ENCODE peak calls at places on chromosomes 6 and 20, in five cellular contexts. W is mammary epithelial cell, E is GM23248, Z is HCT116, B is hepatocyte. R is an unnamed sample. For H4K20me1, the result is how much of the 10 kb centered on the place peaks cover.

GRCh38 chr6:53205778-53206177 is 57.1 kb upstream of the GCM1 start:
- DNase-seq in W (no peak), E (no peak), Z (no peak), B (no peak), R (no peak)

GRCh38 chr6:161300823-161301222 is 27.0 kb upstream of the AGPAT4 start:
- DNase-seq in W (no peak), E (peak), Z (no peak), B (no peak), R (no peak)

GRCh38 chr20:9955646-9956045 is 79.1 kb upstream of the ANKEF1 start:
- DNase-seq in W (peak), E (peak), Z (no peak), B (no peak), R (no peak)

GRCh38 chr6:147382945-147383554 is 125.4 kb upstream of the SAMD5 start:
- DNase-seq in W (peak), E (peak), Z (peak), B (peak), R (peak)

GRCh38 chr6:149210376-149210775 is 107.1 kb upstream of the TAB2 start:
- DNase-seq in W (peak), E (peak), Z (no peak), B (peak), R (no peak)

GRCh38 chr6:43575772-43576551 is at the start of the genes POLH and XPO5:
- DNase-seq in W (peak), E (peak), Z (peak), B (peak), R (peak)

GRCh38 chr20:19784511-19785172 is 26.6 kb downstream of the RIN2 start:
- DNase-seq in W (peak), E (peak), Z (peak), B (peak), R (peak)

GRCh38 chr6:134925800-134926199 is 24.1 kb downstream of the ALDH8A1 start:
- DNase-seq in W (peak), E (peak), Z (no peak), B (no peak), R (no peak)

GRCh38 chr6:53961679-53962370 is 149.4 kb upstream of the MLIP start:
- DNase-seq in W (no peak), E (peak), Z (no peak), B (peak), R (peak)

GRCh38 chr20:50027611-50028105 is 44.9 kb downstream of the SNAI1 start:
- DNase-seq in W (peak), E (peak), Z (no peak), B (peak), R (no peak)

GRCh38 chr6:25229671-25230321 is 49.4 kb upstream of the CARMIL1 start:
- DNase-seq in W (peak), E (peak), Z (peak), B (no peak), R (no peak)

GRCh38 chr20:7897965-7898364 is 42.3 kb downstream of the HAO1 start:
- DNase-seq in W (no peak), E (no peak), Z (no peak), B (no peak), R (no peak)

GRCh38 chr6:158776737-158777136 is 42.4 kb downstream of the EZR start:
- DNase-seq in W (no peak), E (no peak), Z (no peak), B (no peak), R (no peak)

GRCh38 chr20:38125157-38126056 is 39.7 kb downstream of the TGM2 start:
- DNase-seq in W (no peak), E (no peak), Z (no peak), B (no peak), R (no peak)

GRCh38 chr20:1326031-1326930 is 2.7 kb downstream of the SDCBP2 start:
- DNase-seq in W (no peak), E (peak), Z (no peak), B (peak), R (no peak)

GRCh38 chr20:6622041-6622440 is 145.4 kb upstream of the BMP2 start:
- DNase-seq in W (no peak), E (no peak), Z (no peak), B (no peak), R (no peak)

GRCh38 chr6:154234019-154234772 is 122.4 kb downstream of the IPCEF1 start:
- DNase-seq in W (no peak), E (no peak), Z (no peak), B (no peak), R (no peak)

GRCh38 chr20:39117486-39117885 is 155.3 kb downstream of the DHX35 start:
- DNase-seq in W (peak), E (peak), Z (peak), B (peak), R (no peak)

GRCh38 chr6:52221302-52221701 is 23.0 kb downstream of the IL17F start:
- DNase-seq in W (no peak), E (no peak), Z (no peak), B (no peak), R (no peak)

GRCh38 chr6:85166106-85166505 is 283.8 kb upstream of the NT5E start:
- DNase-seq in W (no peak), E (no peak), Z (no peak), B (no peak), R (no peak)

GRCh38 chr20:31485450-31486339 is 10.6 kb downstream of the REM1 start:
- DNase-seq in W (no peak), E (peak), Z (no peak), B (peak), R (no peak)
- H3K27ac ChIP-seq in W (no peak), E (no peak), Z (no peak), B (peak), R (no peak)

DNA sequence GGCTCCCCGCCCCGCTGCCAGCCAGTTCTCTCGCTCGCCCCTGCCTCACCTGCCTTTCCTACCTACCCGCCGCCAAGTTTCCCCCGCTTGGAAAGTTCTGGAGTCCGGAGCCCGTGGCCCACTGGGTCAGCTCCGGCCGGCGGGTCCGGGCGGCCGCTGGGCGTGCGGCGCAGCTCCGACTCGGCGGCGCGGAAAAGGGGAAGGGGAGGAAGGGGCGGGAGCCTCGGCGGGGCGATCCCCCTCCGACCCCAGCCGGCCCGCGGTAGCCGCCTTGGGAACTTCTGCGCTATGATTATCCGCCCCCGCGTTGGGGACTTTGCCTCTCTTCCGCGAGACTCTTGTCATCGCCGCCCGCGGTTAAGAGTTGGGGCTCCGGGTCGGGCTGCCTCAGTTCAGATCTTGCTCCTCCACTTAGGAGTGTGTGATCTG is 31.0 kb downstream of the SF3B5 start:
- DNase-seq in W (no peak), E (peak), Z (no peak), B (peak), R (peak)
- TF ChIP-seq EZH2 in W (no peak), E (no peak), Z (no peak), B (peak), R (peak)

GRCh38 chr6:36838896-36839818 is at the start of gene CPNE5:
- DNase-seq in W (no peak), E (peak), Z (no peak), B (peak), R (peak)

GRCh38 chr6:36839819-36840379 is 655 bp upstream of the CPNE5 start:
- DNase-seq in W (no peak), E (peak), Z (peak), B (peak), R (peak)

GRCh38 chr6:36836091-36836770 is 3.0 kb downstream of the CPNE5 start:
- DNase-seq in W (no peak), E (no peak), Z (no peak), B (no peak), R (no peak)

GRCh38 chr6:36836771-36837339 is 2.4 kb downstream of the CPNE5 start:
- DNase-seq in W (no peak), E (no peak), Z (no peak), B (no peak), R (no peak)

DNA sequence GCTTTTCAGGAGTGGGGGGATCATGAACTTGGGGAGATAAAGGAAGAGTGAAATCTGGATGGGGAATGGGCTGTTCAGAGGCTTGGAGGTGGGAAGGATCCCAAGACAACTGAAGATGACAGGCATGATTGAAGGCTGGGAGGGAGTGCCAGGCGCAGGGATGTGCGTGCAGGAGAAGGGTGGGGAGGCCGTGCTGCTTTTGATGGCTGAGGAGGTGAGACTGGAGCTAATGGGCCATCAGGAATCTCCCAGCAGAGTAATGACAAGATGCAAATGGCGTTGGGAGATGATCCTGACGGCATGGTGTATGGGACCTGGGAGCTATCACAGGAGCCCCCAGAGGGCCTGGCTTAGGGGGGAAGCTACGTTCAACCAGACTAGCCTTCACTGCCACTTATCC is 1.6 kb downstream of the CPNE5 start:
- DNase-seq in W (no peak), E (no peak), Z (no peak), B (no peak), R (no peak)
- H4K20me1 ChIP-seq in W (under half), E (under half), Z (under half), B (under half), R (under half)

GRCh38 chr6:110548124-110548847 is 71.9 kb upstream of the SLC22A16 start:
- DNase-seq in W (no peak), E (peak), Z (no peak), B (no peak), R (no peak)
- H3K27ac ChIP-seq in W (peak), E (peak), Z (peak), B (no peak), R (no peak)

DNA sequence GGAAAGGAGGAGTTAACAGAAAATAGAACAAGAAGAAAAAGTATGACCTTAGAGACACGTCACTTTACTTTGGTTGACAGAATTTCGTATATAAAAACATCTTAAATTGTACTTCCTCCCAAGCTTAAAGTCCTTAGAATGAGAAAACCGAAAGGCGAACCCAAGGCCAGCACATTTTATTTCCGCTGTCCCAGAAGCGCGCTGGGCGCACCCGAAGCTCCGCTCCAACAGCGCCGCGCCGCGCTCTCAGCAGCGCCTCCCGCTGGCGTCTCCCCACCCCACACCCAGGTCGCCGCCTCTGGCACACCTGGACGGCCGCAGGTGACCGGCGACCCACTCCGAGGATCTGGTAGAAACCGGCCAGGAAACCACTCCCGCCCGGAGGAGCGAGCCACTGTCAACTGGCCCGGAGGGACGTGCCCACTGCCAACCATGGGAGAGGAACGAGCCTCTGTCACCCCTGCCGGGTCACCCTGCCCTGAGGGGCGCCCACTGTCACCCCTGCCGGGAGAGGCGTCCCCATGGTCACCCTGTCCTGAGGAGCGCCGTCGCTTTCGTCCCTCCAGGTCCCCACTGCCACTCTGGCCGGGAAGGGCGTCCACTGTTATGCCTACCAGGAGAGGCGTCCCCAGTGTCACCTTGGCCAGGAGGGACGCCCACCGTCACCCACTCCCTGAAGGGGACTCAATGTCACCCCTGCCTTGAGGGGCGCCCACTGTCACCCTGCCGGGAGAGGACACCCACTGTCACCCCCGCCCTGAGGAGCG is 824 bp downstream of the MPC1 start:
- DNase-seq in W (peak), E (peak), Z (peak), B (peak), R (peak)
- TF ChIP-seq EZH2 in W (no peak), E (no peak), Z (no peak), B (no peak), R (no peak)

GRCh38 chr6:111865049-111865585 is 8.1 kb downstream of the FYN start:
- DNase-seq in W (no peak), E (peak), Z (no peak), B (no peak), R (no peak)
- H4K20me1 ChIP-seq in W (under half), E (under half), Z (under half), B (under half), R (half or more)

GRCh38 chr6:136051140-136051775 is 198.9 kb downstream of the MTFR2 start:
- DNase-seq in W (no peak), E (no peak), Z (no peak), B (peak), R (no peak)

GRCh38 chr6:136050475-136050874 is 199.0 kb downstream of the PDE7B start:
- DNase-seq in W (no peak), E (no peak), Z (no peak), B (no peak), R (no peak)

GRCh38 chr6:136052046-136052445 is 198.1 kb downstream of the MTFR2 start:
- DNase-seq in W (no peak), E (no peak), Z (no peak), B (no peak), R (no peak)
- H3K27ac ChIP-seq in W (no peak), E (no peak), Z (no peak), B (peak), R (no peak)